ENCODE peak calls at places on chromosomes 7 and 10, in five cellular contexts. L, Y, C, J and B are unnamed samples. For H3K9me3, the result is how much of the 10 kb centered on the place peaks cover.

GRCh38 chr7:93232673-93233018 is 480 bp downstream of the VPS50 start:
- DNase-seq in C (no peak), L (no peak), J (no peak), Y (no peak), B (no peak)

GRCh38 chr7:30310674-30311362 is 26.4 kb downstream of the ZNRF2 start:
- DNase-seq in Y (no peak), L (no peak), C (no peak), J (no peak), B (no peak)

GRCh38 chr10:66505003-66505707 is 420.7 kb upstream of the LRRTM3 start:
- DNase-seq in J (no peak), L (no peak), Y (no peak), C (no peak), B (no peak)

GRCh38 chr10:71272122-71272771 is 46.8 kb upstream of the SLC29A3 start:
- DNase-seq in Y (no peak), L (no peak), C (no peak), J (no peak), B (no peak)

GRCh38 chr7:17009007-17009719 is 127.4 kb upstream of the AGR3 start:
- DNase-seq in C (no peak), J (no peak), L (no peak), Y (peak), B (no peak)

GRCh38 chr7:127393370-127394058 is 1.0 kb upstream of the ZNF800 start:
- DNase-seq in L (peak), Y (no peak), C (peak), J (peak), B (no peak)

GRCh38 chr7:11527707-11528106 is 304.3 kb downstream of the THSD7A start:
- DNase-seq in C (no peak), Y (no peak), J (no peak), L (no peak), B (no peak)

GRCh38 chr7:121537031-121537430 is 140.9 kb upstream of the FAM3C start:
- DNase-seq in Y (no peak), J (no peak), C (no peak), L (no peak), B (no peak)

GRCh38 chr7:75971309-75971960 is 23.0 kb downstream of the TMEM120A start:
- DNase-seq in L (no peak), Y (no peak), C (peak), J (no peak), B (no peak)

GRCh38 chr7:27992755-27993478 is 187.7 kb downstream of the JAZF1 start:
- DNase-seq in Y (peak), J (no peak), C (no peak), L (no peak), B (no peak)

GRCh38 chr10:79266092-79266491 is 81.2 kb upstream of the PPIF start:
- DNase-seq in L (no peak), Y (no peak), C (no peak), J (no peak), B (no peak)

GRCh38 chr7:105691029-105691691 is 109.9 kb upstream of the EFCAB10 start:
- DNase-seq in Y (peak), L (no peak), J (no peak), C (no peak), B (peak)

GRCh38 chr7:138538518-138538917 is 78.5 kb downstream of the TRIM24 start:
- DNase-seq in Y (no peak), J (no peak), C (no peak), L (no peak), B (no peak)
- H3K9me3 ChIP-seq in Y (under half), J (under half), C (under half), L (under half), B (under half)

GRCh38 chr10:75071164-75071489 is 40.3 kb upstream of the SAMD8 start:
- DNase-seq in J (no peak), C (no peak), L (no peak), Y (no peak), B (no peak)

GRCh38 chr10:75072727-75073126 is 38.7 kb upstream of the SAMD8 start:
- DNase-seq in J (no peak), C (no peak), Y (no peak), L (no peak), B (no peak)

GRCh38 chr10:75071756-75072155 is 39.7 kb upstream of the SAMD8 start:
- DNase-seq in Y (no peak), J (no peak), L (no peak), C (no peak), B (no peak)

GRCh38 chr10:75074711-75075445 is 36.6 kb upstream of the SAMD8 start:
- DNase-seq in C (no peak), L (no peak), Y (no peak), J (no peak), B (no peak)

DNA sequence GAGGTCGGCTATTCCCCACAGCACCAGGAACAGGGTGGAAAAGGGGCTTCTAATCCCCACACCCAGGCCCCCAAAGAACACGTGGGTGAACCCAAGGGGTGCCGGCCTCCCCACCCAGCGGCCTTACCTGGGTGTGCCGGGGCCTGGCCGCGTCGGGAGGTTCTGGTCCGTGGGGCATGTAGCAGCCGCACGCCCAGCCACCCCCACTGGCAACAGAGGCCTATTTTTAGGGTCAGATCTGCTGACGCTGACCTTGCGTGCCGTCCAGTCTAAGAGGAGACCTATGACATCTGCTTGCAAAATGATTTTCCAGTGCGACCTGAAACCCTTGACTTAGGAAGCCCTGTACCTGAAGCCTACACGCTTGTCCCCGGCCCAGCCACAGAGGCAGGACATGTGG is 38.0 kb upstream of the SAMD8 start:
- DNase-seq in Y (no peak), L (no peak), C (no peak), J (no peak), B (no peak)
- H3K9me3 ChIP-seq in Y (under half), L (under half), C (under half), J (under half), B (under half)

DNA sequence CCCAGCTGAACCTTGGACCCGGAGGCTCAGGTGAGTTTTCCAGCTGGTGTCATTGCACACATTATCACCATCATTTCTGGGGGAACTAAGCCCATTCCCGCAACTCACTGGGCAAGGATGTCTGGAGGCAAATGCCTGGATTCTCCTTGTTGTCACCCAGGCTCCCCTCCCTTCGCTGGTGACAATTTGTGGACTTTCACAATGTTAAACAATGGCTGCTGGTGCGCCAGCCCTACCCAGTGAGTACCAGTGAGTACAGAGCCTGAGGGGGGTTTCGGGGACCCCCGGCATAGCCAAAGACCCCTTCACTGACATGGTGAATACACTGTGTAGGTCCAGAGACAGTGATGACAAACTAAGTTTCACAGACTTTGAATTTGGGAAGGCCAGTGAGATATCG is 189.2 kb downstream of the ADARB2 start:
- DNase-seq in L (no peak), J (no peak), Y (no peak), C (no peak), B (no peak)
- H3K9me3 ChIP-seq in L (under half), J (under half), Y (under half), C (under half), B (under half)

DNA sequence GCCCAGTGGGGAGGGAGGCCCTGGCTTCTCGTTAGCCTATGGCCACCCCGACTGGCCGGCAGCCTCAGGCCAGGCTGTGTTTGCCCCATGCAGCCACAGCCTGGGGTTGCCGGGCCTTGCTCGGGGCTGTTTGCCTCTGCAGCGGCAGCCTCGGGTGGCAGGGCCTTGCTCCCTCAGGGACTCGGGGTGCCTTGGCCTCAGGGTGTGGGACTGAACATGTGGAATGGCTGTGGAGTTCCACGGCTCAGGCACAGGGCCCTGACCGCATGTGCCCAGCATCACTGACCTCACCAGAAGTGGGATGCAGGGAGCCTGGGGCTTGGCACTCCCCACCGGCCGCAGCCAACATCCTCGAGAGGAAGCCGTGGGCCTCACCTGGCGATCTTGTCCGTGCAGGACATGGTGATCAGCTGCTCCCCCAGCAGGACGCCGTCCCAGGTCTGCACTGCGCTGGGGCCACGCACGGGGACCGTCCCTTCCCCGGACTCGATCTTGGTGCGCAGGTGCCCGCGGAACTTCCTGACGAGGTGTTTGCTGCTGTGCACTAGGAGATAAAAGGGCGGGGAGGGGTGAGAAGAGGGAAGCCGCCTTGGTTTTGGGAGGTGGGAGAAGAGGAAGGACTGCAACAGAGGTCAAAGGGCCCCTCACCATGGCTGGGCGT is 160.5 kb downstream of the WDR37 start:
- DNase-seq in Y (no peak), L (no peak), C (no peak), J (no peak), B (no peak)
- H3K9me3 ChIP-seq in Y (under half), L (under half), C (under half), J (under half), B (under half)

DNA sequence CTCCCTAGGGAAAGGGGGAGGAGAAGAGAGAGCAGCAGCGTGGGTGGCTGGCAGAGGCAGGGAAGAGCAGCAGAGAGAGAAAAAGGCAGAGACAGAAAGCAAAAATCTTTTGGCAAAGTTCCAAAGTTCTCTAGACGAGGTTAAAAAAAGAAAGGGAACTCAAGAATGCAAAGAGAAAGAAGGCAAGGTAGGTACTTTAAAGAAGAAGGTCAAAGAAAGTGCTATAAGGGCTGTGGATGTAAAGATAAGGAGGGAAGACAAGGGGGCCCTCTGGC is 20.2 kb upstream of the OPTN start:
- DNase-seq in C (no peak), Y (no peak), L (no peak), J (no peak), B (no peak)
- H3K9me3 ChIP-seq in C (under half), Y (under half), L (under half), J (under half), B (under half)

GRCh38 chr7:10221084-10221483 is 752.6 kb upstream of the PHF14 start:
- DNase-seq in J (no peak), Y (no peak), L (no peak), C (no peak), B (no peak)
- H3K9me3 ChIP-seq in J (under half), Y (under half), L (under half), C (under half), B (under half)